ENCODE peak calls at places on chromosome X, in six cellular contexts. One of them, this sample, is unnamed.

GRCh38 chrX:24055043-24055356 is 244 bp downstream of the EIF2S3 start:
- DNase-seq in lower lobe of right lung: no peak
- DNase-seq in AG04449: no peak
- DNase-seq in retinal pigment epithelial cell: no peak
- DNase-seq in cardiac fibroblast: no peak
- DNase-seq in endothelial cell: no peak
- DNase-seq in this sample: no peak

GRCh38 chrX:14963447-14964236 is 90.4 kb downstream of the MOSPD2 start:
- DNase-seq in lower lobe of right lung: no peak
- DNase-seq in endothelial cell: no peak
- DNase-seq in cardiac fibroblast: peak
- DNase-seq in retinal pigment epithelial cell: no peak
- DNase-seq in AG04449: no peak
- DNase-seq in this sample: no peak

GRCh38 chrX:145533534-145533933 is 284.1 kb upstream of the SLITRK2 start:
- DNase-seq in cardiac fibroblast: no peak
- DNase-seq in endothelial cell: no peak
- DNase-seq in AG04449: no peak
- DNase-seq in lower lobe of right lung: no peak
- DNase-seq in retinal pigment epithelial cell: no peak
- DNase-seq in this sample: no peak

GRCh38 chrX:153441296-153441695 is 4.6 kb downstream of the TREX2 start:
- DNase-seq in AG04449: no peak
- DNase-seq in lower lobe of right lung: no peak
- DNase-seq in endothelial cell: no peak
- DNase-seq in retinal pigment epithelial cell: no peak
- DNase-seq in cardiac fibroblast: no peak
- DNase-seq in this sample: no peak

GRCh38 chrX:137926090-137926489 is 360.2 kb downstream of the ZIC3 start:
- DNase-seq in endothelial cell: peak
- DNase-seq in lower lobe of right lung: no peak
- DNase-seq in cardiac fibroblast: no peak
- DNase-seq in retinal pigment epithelial cell: no peak
- DNase-seq in AG04449: no peak
- DNase-seq in this sample: no peak

GRCh38 chrX:13752141-13752540 is 17.6 kb downstream of the OFD1 start:
- DNase-seq in cardiac fibroblast: no peak
- DNase-seq in lower lobe of right lung: no peak
- DNase-seq in retinal pigment epithelial cell: no peak
- DNase-seq in endothelial cell: no peak
- DNase-seq in AG04449: no peak
- DNase-seq in this sample: no peak

GRCh38 chrX:20382518-20383291 is 116.0 kb upstream of the RPS6KA3 start:
- DNase-seq in AG04449: no peak
- DNase-seq in endothelial cell: no peak
- DNase-seq in retinal pigment epithelial cell: no peak
- DNase-seq in cardiac fibroblast: no peak
- DNase-seq in lower lobe of right lung: no peak
- DNase-seq in this sample: no peak

GRCh38 chrX:11406109-11406755 is 113.0 kb downstream of the AMELX start:
- DNase-seq in AG04449: peak
- DNase-seq in retinal pigment epithelial cell: no peak
- DNase-seq in endothelial cell: no peak
- DNase-seq in cardiac fibroblast: no peak
- DNase-seq in lower lobe of right lung: no peak
- DNase-seq in this sample: no peak

GRCh38 chrX:135639066-135639815 is 74.2 kb upstream of the CT45A1 start:
- DNase-seq in AG04449: no peak
- DNase-seq in retinal pigment epithelial cell: no peak
- DNase-seq in lower lobe of right lung: no peak
- DNase-seq in endothelial cell: no peak
- DNase-seq in cardiac fibroblast: no peak
- DNase-seq in this sample: no peak

GRCh38 chrX:108811891-108812290 is 75.5 kb upstream of the IRS4 start:
- DNase-seq in endothelial cell: peak
- DNase-seq in cardiac fibroblast: no peak
- DNase-seq in lower lobe of right lung: no peak
- DNase-seq in AG04449: no peak
- DNase-seq in retinal pigment epithelial cell: no peak
- DNase-seq in this sample: no peak

GRCh38 chrX:130120746-130121504 is 10.6 kb upstream of the ELF4 start:
- DNase-seq in retinal pigment epithelial cell: no peak
- DNase-seq in endothelial cell: peak
- DNase-seq in lower lobe of right lung: peak
- DNase-seq in cardiac fibroblast: peak
- DNase-seq in AG04449: no peak
- DNase-seq in this sample: peak

GRCh38 chrX:19805054-19805690 is 82.2 kb downstream of the SH3KBP1 start:
- DNase-seq in retinal pigment epithelial cell: no peak
- DNase-seq in cardiac fibroblast: no peak
- DNase-seq in lower lobe of right lung: no peak
- DNase-seq in endothelial cell: no peak
- DNase-seq in AG04449: no peak
- DNase-seq in this sample: no peak

GRCh38 chrX:39043838-39044550 is 242.7 kb downstream of the MID1IP1 start:
- DNase-seq in AG04449: no peak
- DNase-seq in cardiac fibroblast: no peak
- DNase-seq in lower lobe of right lung: no peak
- DNase-seq in retinal pigment epithelial cell: no peak
- DNase-seq in endothelial cell: no peak
- DNase-seq in this sample: no peak

GRCh38 chrX:37332987-37333658 is 16.0 kb upstream of the PRRG1 start:
- DNase-seq in AG04449: no peak
- DNase-seq in cardiac fibroblast: no peak
- DNase-seq in endothelial cell: no peak
- DNase-seq in lower lobe of right lung: no peak
- DNase-seq in retinal pigment epithelial cell: no peak
- DNase-seq in this sample: no peak

GRCh38 chrX:19046343-19047215 is 62.7 kb upstream of the PHKA2 start:
- DNase-seq in retinal pigment epithelial cell: no peak
- DNase-seq in cardiac fibroblast: peak
- DNase-seq in endothelial cell: no peak
- DNase-seq in lower lobe of right lung: no peak
- DNase-seq in AG04449: no peak
- DNase-seq in this sample: no peak

GRCh38 chrX:21972046-21972445 is 31.5 kb downstream of the SMS start:
- DNase-seq in retinal pigment epithelial cell: no peak
- DNase-seq in cardiac fibroblast: no peak
- DNase-seq in lower lobe of right lung: no peak
- DNase-seq in AG04449: no peak
- DNase-seq in endothelial cell: no peak
- DNase-seq in this sample: no peak

GRCh38 chrX:80747832-80748231 is 61.8 kb downstream of the BRWD3 start:
- DNase-seq in endothelial cell: no peak
- DNase-seq in lower lobe of right lung: no peak
- DNase-seq in AG04449: no peak
- DNase-seq in retinal pigment epithelial cell: no peak
- DNase-seq in cardiac fibroblast: peak
- DNase-seq in this sample: no peak

GRCh38 chrX:151004085-151004484 is 20.9 kb downstream of the HMGB3 start:
- DNase-seq in cardiac fibroblast: peak
- DNase-seq in retinal pigment epithelial cell: no peak
- DNase-seq in endothelial cell: no peak
- DNase-seq in AG04449: no peak
- DNase-seq in lower lobe of right lung: no peak
- DNase-seq in this sample: no peak

GRCh38 chrX:147072747-147073146 is 258.2 kb upstream of the CXorf51A start:
- DNase-seq in endothelial cell: no peak
- DNase-seq in cardiac fibroblast: no peak
- DNase-seq in lower lobe of right lung: no peak
- DNase-seq in retinal pigment epithelial cell: no peak
- DNase-seq in AG04449: no peak
- DNase-seq in this sample: no peak

GRCh38 chrX:53471346-53471745 is 37.2 kb upstream of the HSD17B10 start:
- DNase-seq in endothelial cell: no peak
- DNase-seq in lower lobe of right lung: no peak
- DNase-seq in AG04449: no peak
- DNase-seq in cardiac fibroblast: no peak
- DNase-seq in retinal pigment epithelial cell: no peak
- DNase-seq in this sample: no peak

GRCh38 chrX:10457092-10457491 is 163.3 kb downstream of the MID1 start:
- DNase-seq in lower lobe of right lung: no peak
- DNase-seq in cardiac fibroblast: peak
- DNase-seq in endothelial cell: no peak
- DNase-seq in retinal pigment epithelial cell: no peak
- DNase-seq in AG04449: no peak
- DNase-seq in this sample: no peak

GRCh38 chrX:129534816-129535578 is 5.1 kb upstream of the OCRL start:
- DNase-seq in cardiac fibroblast: peak
- DNase-seq in lower lobe of right lung: no peak
- DNase-seq in AG04449: no peak
- DNase-seq in endothelial cell: no peak
- DNase-seq in retinal pigment epithelial cell: no peak
- DNase-seq in this sample: no peak

GRCh38 chrX:153333271-153333670 is 682 bp upstream of the ZNF275 start:
- DNase-seq in lower lobe of right lung: no peak
- DNase-seq in AG04449: peak
- DNase-seq in retinal pigment epithelial cell: no peak
- DNase-seq in cardiac fibroblast: peak
- DNase-seq in endothelial cell: no peak
- DNase-seq in this sample: no peak

GRCh38 chrX:11647048-11647650 is 18.6 kb downstream of the ARHGAP6 start:
- DNase-seq in retinal pigment epithelial cell: no peak
- DNase-seq in cardiac fibroblast: no peak
- DNase-seq in lower lobe of right lung: no peak
- DNase-seq in AG04449: no peak
- DNase-seq in endothelial cell: no peak
- DNase-seq in this sample: no peak

GRCh38 chrX:27186671-27187070 is 276.5 kb downstream of the PPP4R3C start:
- DNase-seq in retinal pigment epithelial cell: peak
- DNase-seq in cardiac fibroblast: peak
- DNase-seq in lower lobe of right lung: no peak
- DNase-seq in AG04449: no peak
- DNase-seq in endothelial cell: no peak
- DNase-seq in this sample: no peak

GRCh38 chrX:154097003-154097596 is 417 bp downstream of the MECP2 start:
- DNase-seq in AG04449: no peak
- DNase-seq in cardiac fibroblast: peak
- DNase-seq in endothelial cell: peak
- DNase-seq in lower lobe of right lung: peak
- DNase-seq in retinal pigment epithelial cell: no peak
- DNase-seq in this sample: peak

GRCh38 chrX:96689951-96690350 is 5.3 kb downstream of the DIAPH2 start:
- DNase-seq in endothelial cell: no peak
- DNase-seq in AG04449: peak
- DNase-seq in cardiac fibroblast: peak
- DNase-seq in lower lobe of right lung: no peak
- DNase-seq in retinal pigment epithelial cell: no peak
- DNase-seq in this sample: no peak

GRCh38 chrX:1093112-1093511 is 119.3 kb downstream of the CRLF2 start:
- DNase-seq in endothelial cell: no peak
- DNase-seq in lower lobe of right lung: no peak
- DNase-seq in cardiac fibroblast: no peak
- DNase-seq in retinal pigment epithelial cell: no peak
- DNase-seq in AG04449: no peak
- DNase-seq in this sample: no peak

GRCh38 chrX:118324588-118324987 is 21.3 kb upstream of the WDR44 start:
- DNase-seq in lower lobe of right lung: no peak
- DNase-seq in cardiac fibroblast: no peak
- DNase-seq in AG04449: no peak
- DNase-seq in retinal pigment epithelial cell: no peak
- DNase-seq in endothelial cell: no peak
- DNase-seq in this sample: no peak

GRCh38 chrX:118329179-118329578 is 16.7 kb upstream of the WDR44 start:
- DNase-seq in lower lobe of right lung: no peak
- DNase-seq in cardiac fibroblast: no peak
- DNase-seq in AG04449: no peak
- DNase-seq in retinal pigment epithelial cell: no peak
- DNase-seq in endothelial cell: no peak
- DNase-seq in this sample: no peak

DNA sequence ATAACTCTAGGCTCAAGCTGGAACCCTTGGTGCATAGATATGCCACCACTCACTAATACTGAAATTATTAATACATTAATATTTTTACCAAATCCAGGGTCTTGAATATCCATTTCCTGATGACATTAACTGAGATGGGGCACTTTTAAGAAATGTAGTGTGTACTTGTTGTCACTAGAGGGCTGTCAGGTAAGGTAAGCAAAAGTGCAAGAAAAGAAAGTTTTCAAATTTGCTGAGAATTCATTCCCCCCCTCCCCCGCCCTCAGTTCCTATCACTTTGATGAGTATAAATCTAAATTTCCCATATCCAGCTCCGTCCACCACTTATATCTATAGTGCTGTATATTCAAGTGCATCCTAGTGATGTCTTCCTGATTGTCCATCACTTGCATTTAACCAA is 20.5 kb upstream of the WDR44 start:
- DNase-seq in lower lobe of right lung: no peak
- DNase-seq in cardiac fibroblast: peak
- DNase-seq in AG04449: no peak
- DNase-seq in endothelial cell: no peak
- DNase-seq in retinal pigment epithelial cell: no peak
- DNase-seq in this sample: no peak
- TF ChIP-seq CTCF in lower lobe of right lung: no peak
- TF ChIP-seq CTCF in cardiac fibroblast: peak
- TF ChIP-seq CTCF in AG04449: no peak
- TF ChIP-seq CTCF in endothelial cell: no peak
- TF ChIP-seq CTCF in retinal pigment epithelial cell: peak
- TF ChIP-seq CTCF in this sample: no peak

GRCh38 chrX:87338510-87338909 is 179.1 kb upstream of the KLHL4 start:
- DNase-seq in AG04449: no peak
- DNase-seq in retinal pigment epithelial cell: peak
- DNase-seq in lower lobe of right lung: no peak
- DNase-seq in cardiac fibroblast: peak
- DNase-seq in endothelial cell: no peak
- DNase-seq in this sample: no peak

DNA sequence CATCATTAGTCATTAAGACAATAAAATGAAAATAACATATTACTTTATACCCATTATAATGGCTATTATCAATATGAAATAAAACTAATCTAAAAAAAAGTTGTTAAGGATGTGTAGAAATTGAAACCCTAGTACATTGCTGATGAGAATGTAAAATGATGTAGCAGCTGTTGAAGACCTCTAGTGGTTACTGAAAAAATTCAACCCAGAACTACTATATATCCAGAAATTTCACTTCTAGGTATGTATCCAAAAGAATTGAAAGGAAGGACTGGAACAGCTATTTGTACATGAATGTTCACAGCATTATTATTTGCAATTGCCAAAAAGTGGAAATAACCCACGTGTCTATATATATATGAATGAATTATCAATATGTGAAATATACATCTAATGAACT is 180.3 kb upstream of the KLHL4 start:
- DNase-seq in retinal pigment epithelial cell: no peak
- DNase-seq in cardiac fibroblast: no peak
- DNase-seq in lower lobe of right lung: no peak
- DNase-seq in AG04449: no peak
- DNase-seq in endothelial cell: no peak
- DNase-seq in this sample: no peak
- TF ChIP-seq CTCF in retinal pigment epithelial cell: no peak
- TF ChIP-seq CTCF in cardiac fibroblast: no peak
- TF ChIP-seq CTCF in lower lobe of right lung: no peak
- TF ChIP-seq CTCF in AG04449: no peak
- TF ChIP-seq CTCF in endothelial cell: no peak
- TF ChIP-seq CTCF in this sample: no peak

GRCh38 chrX:83469551-83469950 is 38.5 kb upstream of the POU3F4 start:
- DNase-seq in retinal pigment epithelial cell: no peak
- DNase-seq in endothelial cell: peak
- DNase-seq in lower lobe of right lung: no peak
- DNase-seq in cardiac fibroblast: peak
- DNase-seq in AG04449: no peak
- DNase-seq in this sample: no peak
- TF ChIP-seq CTCF in retinal pigment epithelial cell: peak
- TF ChIP-seq CTCF in endothelial cell: peak
- TF ChIP-seq CTCF in lower lobe of right lung: no peak
- TF ChIP-seq CTCF in cardiac fibroblast: no peak
- TF ChIP-seq CTCF in AG04449: no peak
- TF ChIP-seq CTCF in this sample: no peak

GRCh38 chrX:110407910-110408545 is 49.4 kb downstream of the RTL9 start:
- DNase-seq in cardiac fibroblast: peak
- DNase-seq in endothelial cell: peak
- DNase-seq in AG04449: no peak
- DNase-seq in lower lobe of right lung: no peak
- DNase-seq in retinal pigment epithelial cell: no peak
- DNase-seq in this sample: no peak
- TF ChIP-seq CTCF in cardiac fibroblast: peak
- TF ChIP-seq CTCF in endothelial cell: peak
- TF ChIP-seq CTCF in AG04449: peak
- TF ChIP-seq CTCF in lower lobe of right lung: peak
- TF ChIP-seq CTCF in retinal pigment epithelial cell: peak
- TF ChIP-seq CTCF in this sample: peak

This sample was measured in left lung.